ENCODE peak calls at places on chromosomes 6 and 20, in ten cellular contexts. V, W, M, N, P, Z, X, R, O and L are unnamed samples.

GRCh38 chr6:136791296-136792065 is 796 bp downstream of the MAP3K5 start:
- DNase-seq in V (peak; percentile 53), W (peak; percentile 57), M (peak; percentile 81), N (peak; percentile 75), P (peak; percentile 73), Z (peak; percentile 43), X (peak; percentile 76), R (peak; percentile 69), O (peak; percentile 84), L (peak; percentile 88)

GRCh38 chr20:9397928-9398327 is 116.5 kb upstream of the LAMP5 start:
- DNase-seq in V (no peak), W (peak; percentile 18), M (no peak), N (no peak), P (no peak), Z (no peak), X (peak; percentile 48), R (no peak), O (no peak), L (no peak)

GRCh38 chr20:46402236-46402886 is 4.1 kb downstream of the ELMO2 start:
- DNase-seq in V (no peak), W (no peak), M (no peak), N (peak; percentile 13), P (no peak), Z (no peak), X (no peak), R (no peak), O (no peak), L (no peak)

GRCh38 chr6:34523441-34524206 is 32.5 kb downstream of the SPDEF start:
- DNase-seq in V (no peak), W (no peak), M (peak; percentile 38), N (no peak), P (no peak), Z (no peak), X (no peak), R (no peak), O (peak; percentile 17), L (no peak)

GRCh38 chr6:128532827-128533226 is 12.4 kb upstream of the PTPRK start:
- DNase-seq in V (no peak), W (no peak), M (no peak), N (no peak), P (no peak), Z (no peak), X (no peak), R (no peak), O (no peak), L (no peak)

GRCh38 chr6:108453601-108454157 is 107.0 kb upstream of the FOXO3 start:
- DNase-seq in V (no peak), W (no peak), M (no peak), N (peak; percentile 87), P (no peak), Z (no peak), X (no peak), R (no peak), O (no peak), L (no peak)

GRCh38 chr20:51500936-51501335 is 41.6 kb downstream of the NFATC2 start:
- DNase-seq in V (no peak), W (no peak), M (no peak), N (no peak), P (no peak), Z (peak; percentile 45), X (no peak), R (no peak), O (no peak), L (no peak)

GRCh38 chr20:2086980-2087377 is 14.6 kb upstream of the STK35 start:
- DNase-seq in V (no peak), W (no peak), M (no peak), N (no peak), P (no peak), Z (no peak), X (no peak), R (no peak), O (no peak), L (no peak)

GRCh38 chr6:22219916-22220315 is 76.9 kb downstream of the PRL start:
- DNase-seq in V (no peak), W (no peak), M (no peak), N (no peak), P (no peak), Z (no peak), X (no peak), R (no peak), O (no peak), L (no peak)

GRCh38 chr6:84556541-84557335 is 207.7 kb downstream of the TBX18 start:
- DNase-seq in V (no peak), W (no peak), M (no peak), N (no peak), P (no peak), Z (no peak), X (no peak), R (no peak), O (no peak), L (no peak)

GRCh38 chr20:19937651-19938420 is 79.3 kb upstream of the NAA20 start:
- DNase-seq in V (no peak), W (no peak), M (no peak), N (no peak), P (no peak), Z (no peak), X (no peak), R (no peak), O (no peak), L (no peak)

GRCh38 chr6:132530293-132530974 is 7.6 kb upstream of the TAAR9 start:
- DNase-seq in V (peak; percentile 60), W (peak; percentile 59), M (no peak), N (peak; percentile 79), P (peak; percentile 34), Z (peak; percentile 54), X (peak; percentile 26), R (peak; percentile 28), O (no peak), L (no peak)

GRCh38 chr6:23728707-23729106 is 397.3 kb upstream of the NRSN1 start:
- DNase-seq in V (no peak), W (no peak), M (no peak), N (peak; percentile 1), P (peak; percentile 34), Z (no peak), X (no peak), R (no peak), O (no peak), L (no peak)

GRCh38 chr6:110053395-110054240 is 75.5 kb downstream of the GPR6 start:
- DNase-seq in V (peak; percentile 51), W (peak; percentile 25), M (no peak), N (peak; percentile 75), P (no peak), Z (no peak), X (no peak), R (no peak), O (no peak), L (peak; percentile 55)

GRCh38 chr6:1906625-1907024 is 296.9 kb downstream of the FOXC1 start:
- DNase-seq in V (no peak), W (no peak), M (no peak), N (no peak), P (no peak), Z (no peak), X (no peak), R (no peak), O (no peak), L (no peak)

GRCh38 chr6:53058388-53058890 is 6.8 kb upstream of the FBXO9 start:
- DNase-seq in V (no peak), W (no peak), M (no peak), N (no peak), P (no peak), Z (no peak), X (no peak), R (no peak), O (no peak), L (no peak)

GRCh38 chr6:98932424-98932823 is 15.3 kb downstream of the FBXL4 start:
- DNase-seq in V (no peak), W (no peak), M (no peak), N (no peak), P (no peak), Z (no peak), X (no peak), R (no peak), O (no peak), L (no peak)

GRCh38 chr20:1938464-1939269 is 43.5 kb downstream of the SIRPA start:
- DNase-seq in V (no peak), W (no peak), M (no peak), N (no peak), P (no peak), Z (no peak), X (no peak), R (no peak), O (no peak), L (no peak)

GRCh38 chr20:59006167-59006863 is 739 bp downstream of the CTSZ start:
- DNase-seq in V (no peak), W (no peak), M (no peak), N (no peak), P (no peak), Z (no peak), X (no peak), R (peak; percentile 64), O (peak; percentile 66), L (no peak)
- TF ChIP-seq CTCF in V (no peak), W (no peak), M (no peak), N (no peak), P (no peak), Z (no peak), X (no peak), R (no peak), O (no peak), L (no peak)

GRCh38 chr6:65903992-65904391 is 197.0 kb upstream of the EYS start:
- DNase-seq in V (no peak), W (no peak), M (no peak), N (no peak), P (no peak), Z (no peak), X (no peak), R (no peak), O (no peak), L (no peak)
- H3K27ac ChIP-seq in V (no peak overlapping the region), W (no peak overlapping the region), M (no peak overlapping the region), N (no peak overlapping the region), P (no peak overlapping the region), Z (no peak overlapping the region), X (no peak overlapping the region), R (no peak overlapping the region), O (no peak overlapping the region), L (no peak overlapping the region)

DNA sequence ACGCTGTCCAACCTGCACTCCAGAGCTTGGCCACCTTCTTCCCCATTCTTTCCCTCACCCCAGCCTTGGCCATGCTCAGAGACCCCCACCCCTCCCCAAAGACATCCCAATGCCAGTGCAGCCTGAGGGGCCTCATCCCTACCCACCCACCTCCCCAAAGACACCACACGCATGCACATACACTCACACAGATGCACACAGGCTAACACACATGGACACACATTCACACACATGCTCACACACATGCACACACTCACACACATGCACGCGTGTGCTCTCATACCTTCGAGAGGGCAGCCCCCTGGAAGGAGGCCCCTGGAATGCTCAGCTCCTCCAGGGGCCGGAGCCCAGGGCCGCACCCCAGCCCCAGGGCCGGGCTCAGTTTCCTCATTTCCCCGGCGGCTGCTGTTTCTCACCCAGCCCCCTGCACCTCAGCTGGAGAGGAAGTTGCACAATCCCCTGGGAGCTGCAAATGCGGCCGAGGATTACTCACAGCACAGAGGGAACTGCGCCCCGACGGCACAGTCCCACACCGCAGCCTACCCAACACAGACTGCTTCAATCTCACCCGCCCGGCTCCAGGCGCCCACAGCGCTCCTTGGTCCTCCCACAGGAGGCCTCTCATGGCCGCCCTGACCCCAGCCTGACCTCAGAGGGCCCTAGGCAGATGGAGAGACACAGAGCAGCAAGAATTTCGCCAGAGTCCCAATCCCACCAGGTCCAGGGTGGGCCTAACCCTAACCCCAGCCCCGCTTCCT is 12.1 kb downstream of the TFEB start:
- DNase-seq in V (peak; percentile 63), W (peak; percentile 63), M (no peak), N (peak; percentile 95), P (peak; percentile 40), Z (no peak), X (peak; percentile 90), R (no peak), O (peak; percentile 93), L (no peak)
- TF ChIP-seq CTCF in V (no peak), W (no peak), M (no peak), N (no peak), P (no peak), Z (no peak), X (no peak), R (no peak), O (no peak), L (no peak)

GRCh38 chr20:38825901-38826625 is 20.6 kb downstream of the PPP1R16B start:
- DNase-seq in V (peak; percentile 61), W (no peak), M (no peak), N (peak; percentile 70), P (no peak), Z (no peak), X (no peak), R (no peak), O (no peak), L (no peak)
- H3K27ac ChIP-seq in V (peak overlapping the region; percentile 36), W (no peak overlapping the region), M (no peak overlapping the region), N (no peak overlapping the region), P (no peak overlapping the region), Z (no peak overlapping the region), X (no peak overlapping the region), R (no peak overlapping the region), O (no peak overlapping the region), L (no peak overlapping the region)